ENCODE peak calls at places on chromosomes 11 and 22, in seven cellular contexts. U is fibroblast of lung, H is lower leg skin, B is nephron progenitor cell, E is stomach, R is type B pancreatic cell, N is IMR-90. S is an unnamed sample.

GRCh38 chr22:20395181-20395896 is 1.4 kb downstream of the ZNF74 start:
- DNase-seq in U (no peak), H (no peak), B (no peak), E (no peak), R (no peak), N (no peak), S (no peak)

GRCh38 chr22:27329966-27330645 is 471.4 kb downstream of the MN1 start:
- DNase-seq in U (no peak), H (no peak), B (no peak), E (no peak), R (peak), N (no peak), S (no peak)

GRCh38 chr11:7495997-7496545 is 10.8 kb downstream of the OLFML1 start:
- DNase-seq in U (no peak), H (no peak), B (no peak), E (no peak), R (no peak), N (no peak), S (no peak)

GRCh38 chr11:110712643-110713468 is 619 bp upstream of the ARHGAP20 start:
- DNase-seq in U (peak), H (no peak), B (peak), E (no peak), R (no peak), N (peak), S (peak)

GRCh38 chr11:119590651-119591308 is 138.2 kb downstream of the NECTIN1 start:
- DNase-seq in U (no peak), H (peak), B (no peak), E (peak), R (no peak), N (no peak), S (no peak)

GRCh38 chr11:46663277-46663940 is 37.0 kb downstream of the ARHGAP1 start:
- DNase-seq in U (no peak), H (no peak), B (no peak), E (no peak), R (no peak), N (peak), S (no peak)

GRCh38 chr11:83677730-83678129 is 391.6 kb upstream of the CCDC90B start:
- DNase-seq in U (no peak), H (no peak), B (no peak), E (no peak), R (no peak), N (no peak), S (no peak)

GRCh38 chr11:29087404-29087803 is 929.4 kb downstream of the KCNA4 start:
- DNase-seq in U (no peak), H (no peak), B (no peak), E (no peak), R (no peak), N (no peak), S (no peak)

GRCh38 chr11:28241760-28242159 is 133.6 kb downstream of the METTL15 start:
- DNase-seq in U (no peak), H (no peak), B (no peak), E (no peak), R (no peak), N (no peak), S (no peak)

GRCh38 chr11:103354656-103355055 is 245.4 kb downstream of the DYNC2H1 start:
- DNase-seq in U (no peak), H (no peak), B (no peak), E (no peak), R (no peak), N (no peak), S (no peak)

GRCh38 chr11:17573526-17573925 is 26.5 kb downstream of the OTOG start:
- DNase-seq in U (no peak), H (no peak), B (no peak), E (no peak), R (peak), N (no peak), S (no peak)

GRCh38 chr11:35721576-35722341 is 59.2 kb downstream of the TRIM44 start:
- DNase-seq in U (no peak), H (no peak), B (no peak), E (no peak), R (no peak), N (peak), S (no peak)

GRCh38 chr22:28375761-28376534 is 303.7 kb downstream of the TTC28 start:
- DNase-seq in U (peak), H (no peak), B (no peak), E (no peak), R (no peak), N (peak), S (no peak)

GRCh38 chr11:56910046-56910753 is 78.5 kb upstream of the OR5AK2 start:
- DNase-seq in U (no peak), H (no peak), B (no peak), E (no peak), R (no peak), N (no peak), S (no peak)

GRCh38 chr11:13963169-13963948 is 836 bp downstream of the SPON1 start:
- DNase-seq in U (peak), H (no peak), B (peak), E (no peak), R (peak), N (peak), S (peak)

GRCh38 chr22:49968313-49968830 is 7.8 kb downstream of the PIM3 start:
- DNase-seq in U (no peak), H (no peak), B (no peak), E (peak), R (no peak), N (no peak), S (peak)

GRCh38 chr22:34975721-34976120 is 90.2 kb upstream of the ISX start:
- DNase-seq in U (no peak), H (no peak), B (no peak), E (no peak), R (no peak), N (no peak), S (no peak)

GRCh38 chr22:18021431-18021830 is 2.9 kb downstream of the MICAL3 start:
- DNase-seq in U (no peak), H (no peak), B (no peak), E (no peak), R (no peak), N (no peak), S (no peak)

GRCh38 chr11:45560935-45561330 is 104.5 kb downstream of the CHST1 start:
- DNase-seq in U (no peak), H (no peak), B (no peak), E (no peak), R (no peak), N (no peak), S (no peak)

GRCh38 chr11:67642148-67642475 is 2.5 kb upstream of the TBX10 start:
- DNase-seq in U (no peak), H (no peak), B (no peak), E (no peak), R (no peak), N (no peak), S (no peak)

GRCh38 chr11:26649884-26650283 is 72.0 kb downstream of the SLC5A12 start:
- DNase-seq in U (peak), H (peak), B (peak), E (peak), R (no peak), N (peak), S (peak)

GRCh38 chr22:27698830-27699229 is 102.7 kb downstream of the MN1 start:
- DNase-seq in U (no peak), H (no peak), B (no peak), E (no peak), R (no peak), N (no peak), S (no peak)

GRCh38 chr11:116454020-116454645 is 318.7 kb downstream of the BUD13 start:
- DNase-seq in U (peak), H (no peak), B (peak), E (peak), R (no peak), N (peak), S (peak)

GRCh38 chr22:47996446-47996857 is 1234.0 kb downstream of the TBC1D22A start:
- DNase-seq in U (no peak), H (no peak), B (no peak), E (no peak), R (peak), N (no peak), S (no peak)

GRCh38 chr22:35315855-35316745 is 16.4 kb downstream of the TOM1 start:
- DNase-seq in U (no peak), H (peak), B (no peak), E (no peak), R (no peak), N (no peak), S (no peak)

GRCh38 chr11:118996926-118997626 is 862 bp upstream of the CENATAC start:
- DNase-seq in U (no peak), H (no peak), B (no peak), E (no peak), R (no peak), N (peak), S (no peak)

GRCh38 chr11:2992234-2992999 is at the start of gene NAP1L4:
- DNase-seq in U (peak), H (peak), B (peak), E (peak), R (peak), N (peak), S (peak)

GRCh38 chr11:12544986-12545775 is 129.0 kb upstream of the TEAD1 start:
- DNase-seq in U (no peak), H (no peak), B (no peak), E (no peak), R (no peak), N (peak), S (no peak)

GRCh38 chr11:23311986-23312940 is 452.0 kb upstream of the CCDC179 start:
- DNase-seq in U (peak), H (no peak), B (no peak), E (no peak), R (no peak), N (peak), S (no peak)

GRCh38 chr22:43110444-43110926 is at the start of gene BIK:
- DNase-seq in U (peak), H (no peak), B (peak), E (peak), R (no peak), N (no peak), S (peak)
- TF ChIP-seq CTCF in U (peak), H (no peak), B (no peak), E (no peak), R (peak), N (peak), S (no peak)

DNA sequence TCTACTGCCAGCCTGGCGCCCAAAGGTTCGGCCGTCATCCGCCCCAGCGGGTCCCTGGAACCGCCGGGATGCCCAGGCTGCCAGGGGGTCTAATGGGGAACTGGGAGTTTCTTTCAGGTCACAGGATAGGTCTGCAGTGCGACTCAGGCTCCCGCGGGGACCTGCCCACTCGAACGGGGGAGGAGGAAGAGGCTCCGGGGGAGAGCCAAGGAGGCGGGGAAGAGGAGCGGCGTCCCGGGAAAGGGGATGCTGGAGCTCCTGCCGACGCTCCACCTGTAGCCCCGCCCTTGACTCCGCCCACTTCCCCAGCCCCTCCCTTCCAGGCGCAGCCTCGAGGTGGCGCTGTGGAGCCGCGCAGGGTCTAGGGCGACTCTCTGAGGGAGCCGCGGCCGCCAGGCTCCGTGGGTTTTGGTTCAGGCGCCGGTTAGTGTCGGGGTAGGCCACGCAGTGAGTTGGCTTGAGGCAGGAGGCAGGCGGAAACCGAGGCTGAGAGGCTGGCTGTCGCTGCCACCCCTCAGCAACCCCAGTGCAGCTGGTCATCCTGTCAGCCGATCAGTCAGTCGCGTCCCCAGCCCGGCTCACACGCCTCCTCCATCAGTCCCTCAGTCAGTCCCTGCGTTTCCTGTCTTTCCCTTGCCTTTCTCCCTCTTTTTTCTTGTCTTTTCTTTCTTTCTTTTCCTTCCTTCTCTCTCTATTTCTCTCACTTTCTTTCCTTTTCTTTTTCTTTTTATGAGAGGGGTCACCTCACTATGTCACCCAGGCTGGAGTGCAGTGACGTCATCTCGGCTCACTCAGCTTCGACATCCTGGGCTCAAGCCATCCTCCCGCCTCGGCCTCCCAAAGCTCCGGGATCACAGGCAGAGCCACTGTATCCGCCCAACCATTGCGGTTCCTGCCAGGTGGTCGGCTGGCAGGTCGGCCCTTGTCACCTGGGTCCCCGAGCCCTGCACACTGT is 26.4 kb downstream of the YWHAH start:
- DNase-seq in U (peak), H (peak), B (peak), E (peak), R (peak), N (peak), S (peak)
- TF ChIP-seq CTCF in U (peak), H (no peak), B (peak), E (no peak), R (peak), N (peak), S (peak)

GRCh38 chr11:68643576-68643975 is 40.8 kb upstream of the GAL start:
- DNase-seq in U (peak), H (no peak), B (no peak), E (no peak), R (no peak), N (peak), S (no peak)
- TF ChIP-seq CTCF in U (peak), H (no peak), B (no peak), E (no peak), R (no peak), N (peak), S (no peak)

DNA sequence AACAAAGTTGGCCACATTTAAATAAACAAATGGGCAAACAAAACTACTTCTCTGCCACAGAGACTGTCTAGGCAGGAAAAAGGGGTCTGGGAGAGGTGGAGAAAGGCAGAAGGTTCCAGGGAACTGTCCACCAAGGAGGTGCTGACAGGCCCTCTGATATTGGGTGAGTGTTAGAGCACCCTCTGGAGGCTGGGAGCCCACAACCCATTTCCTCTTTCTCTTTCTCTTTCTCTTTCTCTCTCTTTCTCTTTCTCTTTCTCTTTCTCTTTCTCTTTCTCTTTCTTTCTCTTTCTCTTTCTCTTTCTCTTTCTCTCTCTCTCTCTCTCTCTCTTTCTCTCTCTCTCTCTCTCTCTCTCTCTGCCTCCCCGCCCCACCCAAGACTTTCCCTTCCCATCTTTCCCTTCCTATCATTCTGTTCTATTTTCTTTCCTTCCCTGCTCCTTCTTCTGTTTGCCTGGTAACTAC is 912.8 kb downstream of the DLG2 start:
- DNase-seq in U (peak), H (no peak), B (peak), E (peak), R (peak), N (peak), S (peak)
- TF ChIP-seq CTCF in U (peak), H (no peak), B (peak), E (no peak), R (peak), N (peak), S (no peak)

GRCh38 chr11:123300874-123301695 is 106.0 kb upstream of the CLMP start:
- DNase-seq in U (peak), H (no peak), B (no peak), E (no peak), R (no peak), N (peak), S (no peak)

GRCh38 chr11:123304828-123305530 is 109.9 kb upstream of the CLMP start:
- DNase-seq in U (no peak), H (no peak), B (no peak), E (no peak), R (no peak), N (no peak), S (no peak)

GRCh38 chr11:123303924-123304323 is 108.9 kb upstream of the CLMP start:
- DNase-seq in U (no peak), H (no peak), B (no peak), E (no peak), R (no peak), N (no peak), S (no peak)

GRCh38 chr11:123301696-123302400 is 106.8 kb upstream of the CLMP start:
- DNase-seq in U (no peak), H (peak), B (peak), E (peak), R (peak), N (peak), S (peak)

DNA sequence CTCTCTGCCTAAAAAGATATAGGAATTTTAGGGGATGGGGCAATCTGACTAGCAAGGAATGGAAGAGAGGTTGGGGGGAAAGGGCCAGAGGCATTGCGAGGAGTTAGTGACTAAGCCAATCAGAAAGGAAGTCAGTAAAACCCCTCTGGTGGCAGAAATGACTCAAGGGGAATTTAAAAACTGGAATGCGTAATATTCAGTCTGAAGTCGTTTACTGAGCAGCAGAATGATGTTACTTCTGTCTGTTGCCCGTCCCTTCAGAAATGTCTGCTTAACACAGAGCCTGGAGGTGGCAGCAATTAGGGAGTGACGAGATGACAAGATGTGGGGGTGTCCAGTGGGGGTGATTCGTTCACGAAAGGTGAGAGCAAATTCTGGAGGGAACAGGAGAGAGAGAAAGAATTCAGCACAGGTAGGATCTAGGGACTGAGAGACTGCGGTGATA is 107.7 kb upstream of the CLMP start:
- DNase-seq in U (peak), H (no peak), B (no peak), E (no peak), R (no peak), N (peak), S (no peak)
- TF ChIP-seq CTCF in U (peak), H (no peak), B (no peak), E (no peak), R (peak), N (peak), S (no peak)

S was measured in glutamatergic neuron.